ENCODE peak calls at places on chromosomes 6 and 20, in six cellular contexts. X is tibial artery, B is left ventricle myocardium inferior, F is thyroid gland, T is HCT116, R is cardiac muscle cell. W is an unnamed sample.

GRCh38 chr20:45969712-45970634 is 2.0 kb downstream of the ZNF335 start:
- DNase-seq in X (no peak), B (no peak), F (no peak), T (peak; percentile 66), R (peak; percentile 74), W (peak; percentile 69)

GRCh38 chr20:64162239-64162621 is 2.0 kb upstream of the MYT1 start:
- DNase-seq in X (no peak), B (no peak), F (no peak), T (no peak), R (no peak), W (no peak)

GRCh38 chr6:72890233-72890632 is 268.4 kb downstream of the KCNQ5 start:
- DNase-seq in X (no peak), B (no peak), F (no peak), T (no peak), R (no peak), W (no peak)

GRCh38 chr20:40568200-40568599 is 120.8 kb downstream of the MAFB start:
- DNase-seq in X (no peak), B (no peak), F (peak; percentile 21), T (no peak), R (no peak), W (peak; percentile 7)

GRCh38 chr6:140879861-140880260 is 1252.9 kb upstream of the GJE1 start:
- DNase-seq in X (no peak), B (no peak), F (no peak), T (no peak), R (peak; percentile 76), W (no peak)

GRCh38 chr6:158707120-158707519 is 57.3 kb downstream of the SYTL3 start:
- DNase-seq in X (no peak), B (peak; percentile 60), F (peak; percentile 88), T (peak; percentile 89), R (peak; percentile 37), W (peak; percentile 93)

GRCh38 chr6:157652601-157653363 is 170.3 kb upstream of the SNX9 start:
- DNase-seq in X (no peak), B (no peak), F (peak; percentile 54), T (no peak), R (no peak), W (no peak)

GRCh38 chr20:31718952-31719643 is 3.6 kb downstream of the BCL2L1 start:
- DNase-seq in X (no peak), B (no peak), F (peak; percentile 44), T (no peak), R (no peak), W (peak; percentile 86)

GRCh38 chr6:56693988-56694387 is 51.3 kb upstream of the DST start:
- DNase-seq in X (no peak), B (no peak), F (no peak), T (no peak), R (no peak), W (no peak)

GRCh38 chr20:34112600-34113061 is 588 bp upstream of the EIF2S2 start:
- DNase-seq in X (peak; percentile 34), B (no peak), F (peak; percentile 34), T (no peak), R (peak; percentile 65), W (no peak)

GRCh38 chr6:1923454-1923853 is 313.7 kb downstream of the FOXC1 start:
- DNase-seq in X (no peak), B (no peak), F (no peak), T (no peak), R (no peak), W (no peak)

GRCh38 chr6:45185403-45186251 is 142.5 kb upstream of the RUNX2 start:
- DNase-seq in X (no peak), B (no peak), F (no peak), T (no peak), R (peak; percentile 27), W (no peak)

GRCh38 chr6:160393966-160394653 is 45.9 kb downstream of the SLC22A3 start:
- DNase-seq in X (no peak), B (no peak), F (no peak), T (no peak), R (peak; percentile 65), W (no peak)

GRCh38 chr6:167919349-167919748 is 78.1 kb upstream of the KIF25 start:
- DNase-seq in X (no peak), B (no peak), F (no peak), T (no peak), R (no peak), W (no peak)

GRCh38 chr20:13223731-13224130 is 2.7 kb downstream of the ISM1 start:
- DNase-seq in X (no peak), B (no peak), F (no peak), T (no peak), R (no peak), W (no peak)

GRCh38 chr6:166618866-166619761 is 7.9 kb downstream of the RPS6KA2 start:
- DNase-seq in X (no peak), B (no peak), F (peak; percentile 73), T (no peak), R (peak; percentile 39), W (no peak)

GRCh38 chr20:58471161-58471834 is 43.9 kb downstream of the APCDD1L start:
- DNase-seq in X (no peak), B (peak; percentile 72), F (no peak), T (no peak), R (peak; percentile 78), W (no peak)

GRCh38 chr6:154605207-154605877 is 94.9 kb upstream of the CNKSR3 start:
- DNase-seq in X (no peak), B (no peak), F (no peak), T (no peak), R (no peak), W (no peak)

GRCh38 chr6:30158475-30159025 is 2.5 kb downstream of the TRIM10 start:
- DNase-seq in X (no peak), B (no peak), F (no peak), T (no peak), R (no peak), W (no peak)

GRCh38 chr6:39686980-39687379 is 38.2 kb downstream of the KIF6 start:
- DNase-seq in X (no peak), B (no peak), F (no peak), T (no peak), R (no peak), W (no peak)

GRCh38 chr6:87333591-87334181 is 4.6 kb upstream of the GJB7 start:
- DNase-seq in X (no peak), B (no peak), F (no peak), T (no peak), R (peak; percentile 60), W (no peak)

GRCh38 chr6:81761197-81761596 is 8.7 kb upstream of the TENT5A start:
- DNase-seq in X (no peak), B (no peak), F (no peak), T (no peak), R (no peak), W (no peak)

GRCh38 chr6:18469486-18469885 is 82.3 kb downstream of the RNF144B start:
- DNase-seq in X (no peak), B (no peak), F (no peak), T (no peak), R (no peak), W (no peak)

GRCh38 chr6:96657344-96657743 is 94.4 kb downstream of the FHL5 start:
- DNase-seq in X (no peak), B (no peak), F (no peak), T (no peak), R (no peak), W (no peak)

GRCh38 chr6:31785475-31785874 is 8.3 kb upstream of the VWA7 start:
- DNase-seq in X (no peak), B (no peak), F (no peak), T (no peak), R (no peak), W (no peak)

GRCh38 chr6:168607272-168608112 is 166.5 kb downstream of the SMOC2 start:
- DNase-seq in X (no peak), B (no peak), F (peak; percentile 79), T (no peak), R (no peak), W (no peak)

GRCh38 chr6:63121166-63121565 is 90.1 kb upstream of the FKBP1C start:
- DNase-seq in X (no peak), B (no peak), F (no peak), T (no peak), R (no peak), W (no peak)

GRCh38 chr6:89145461-89145961 is 344 bp upstream of the PM20D2 start:
- DNase-seq in X (no peak), B (no peak), F (no peak), T (no peak), R (peak; percentile 46), W (no peak)

GRCh38 chr20:44941292-44941691 is 18.9 kb downstream of the TOMM34 start:
- DNase-seq in X (no peak), B (no peak), F (no peak), T (no peak), R (no peak), W (no peak)

GRCh38 chr6:150139533-150139932 is 3.3 kb upstream of the PPP1R14C start:
- DNase-seq in X (no peak), B (no peak), F (no peak), T (no peak), R (no peak), W (no peak)

GRCh38 chr20:16664031-16664430 is 65.8 kb upstream of the SNRPB2 start:
- DNase-seq in X (no peak), B (no peak), F (no peak), T (no peak), R (no peak), W (no peak)

GRCh38 chr6:30322527-30323501 is 3.9 kb upstream of the TRIM39 start:
- DNase-seq in X (no peak), B (no peak), F (no peak), T (no peak), R (peak; percentile 46), W (peak; percentile 56)

GRCh38 chr6:137313928-137314855 is 95.0 kb upstream of the IFNGR1 start:
- DNase-seq in X (peak; percentile 71), B (peak; percentile 75), F (peak; percentile 68), T (peak; percentile 46), R (peak; percentile 91), W (peak; percentile 76)

DNA sequence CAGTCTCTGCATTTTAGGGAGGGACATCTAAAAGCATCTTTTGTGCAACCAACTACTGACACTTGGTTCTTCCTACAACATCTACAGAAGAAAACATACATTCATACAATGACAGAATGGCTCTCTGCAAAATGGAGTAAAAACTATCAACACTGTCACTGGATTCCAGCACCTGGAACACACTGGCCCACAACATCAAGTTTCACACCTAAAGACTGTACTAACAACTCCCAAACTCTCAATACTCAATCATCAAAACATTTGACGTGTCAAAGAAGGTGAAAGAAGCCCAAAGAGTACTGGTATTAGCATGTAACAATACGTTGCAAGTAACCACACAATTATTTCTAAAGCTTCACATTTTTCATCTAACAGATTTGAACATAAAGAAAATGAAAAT is 2.2 kb downstream of the CPNE1 start:
- DNase-seq in X (no peak), B (no peak), F (no peak), T (no peak), R (no peak), W (no peak)
- H3K4me3 ChIP-seq in X (peak overlapping the region; percentile 67), B (peak overlapping the region; percentile 86), F (no peak overlapping the region), T (peak overlapping the region; percentile 79), R (peak overlapping the region; percentile 50), W (no peak overlapping the region)

GRCh38 chr20:63003546-63003945 is 3.2 kb downstream of the BHLHE23 start:
- DNase-seq in X (no peak), B (no peak), F (no peak), T (no peak), R (no peak), W (no peak)
- H3K4me1 ChIP-seq in X (peaks cover 13% of the 10 kb centered on the region), B (peaks cover 32% of the 10 kb centered on the region), F (no peaks in the 10 kb centered on the region), T (no peaks in the 10 kb centered on the region), R (peaks cover 3% of the 10 kb centered on the region), W (peaks cover 4% of the 10 kb centered on the region)

GRCh38 chr6:110366241-110366640 is 8.1 kb upstream of the METTL24 start:
- DNase-seq in X (no peak), B (no peak), F (no peak), T (no peak), R (no peak), W (no peak)
- H3K27ac ChIP-seq in X (no peak overlapping the region), B (no peak overlapping the region), F (no peak overlapping the region), T (no peak overlapping the region), R (peak overlapping the region; percentile 4), W (no peak overlapping the region)

GRCh38 chr20:19427480-19427879 is 215.0 kb downstream of the SLC24A3 start:
- DNase-seq in X (no peak), B (no peak), F (peak; percentile 47), T (no peak), R (no peak), W (peak; percentile 96)
- H3K4me3 ChIP-seq in X (no peak overlapping the region), B (no peak overlapping the region), F (no peak overlapping the region), T (no peak overlapping the region), R (no peak overlapping the region), W (no peak overlapping the region)

W was measured in trophoblast cell.